ENCODE peak calls at places on chromosomes 13 and 19, in eight cellular contexts. E, T, G, Y, B, K, W and X are unnamed samples.

GRCh38 chr19:32748497-32748896 is 28.9 kb downstream of the TDRD12 start:
- DNase-seq in E (no peak), T (no peak), G (no peak), Y (peak), B (no peak), K (no peak), W (no peak), X (peak)

GRCh38 chr13:27482996-27483395 is 32.6 kb upstream of the MTIF3 start:
- DNase-seq in E (no peak), T (no peak), G (peak), Y (peak), B (no peak), K (no peak), W (peak), X (no peak)

GRCh38 chr19:5644051-5644450 is 21.2 kb downstream of the SAFB start:
- DNase-seq in E (no peak), T (no peak), G (no peak), Y (no peak), B (no peak), K (no peak), W (no peak), X (no peak)

GRCh38 chr19:38274734-38275133 is 10.4 kb downstream of the SPINT2 start:
- DNase-seq in E (no peak), T (no peak), G (peak), Y (no peak), B (no peak), K (no peak), W (peak), X (no peak)

GRCh38 chr13:102830646-102831045 is 15.2 kb upstream of the ERCC5 start:
- DNase-seq in E (no peak), T (peak), G (peak), Y (no peak), B (no peak), K (no peak), W (no peak), X (no peak)

GRCh38 chr13:64441740-64442139 is 2788.4 kb downstream of the PCDH9 start:
- DNase-seq in E (no peak), T (no peak), G (no peak), Y (no peak), B (no peak), K (no peak), W (no peak), X (no peak)

GRCh38 chr19:56765107-56765506 is 75.4 kb downstream of the PEG3 start:
- DNase-seq in E (no peak), T (peak), G (peak), Y (no peak), B (peak), K (no peak), W (peak), X (no peak)

GRCh38 chr13:60358453-60358852 is 38.6 kb upstream of the TDRD3 start:
- DNase-seq in E (no peak), T (no peak), G (no peak), Y (no peak), B (no peak), K (no peak), W (no peak), X (no peak)

GRCh38 chr13:45374917-45375316 is 33.9 kb upstream of the TPT1 start:
- DNase-seq in E (no peak), T (no peak), G (no peak), Y (no peak), B (no peak), K (no peak), W (no peak), X (no peak)

GRCh38 chr13:28392428-28392827 is 102.5 kb downstream of the FLT1 start:
- DNase-seq in E (no peak), T (no peak), G (no peak), Y (no peak), B (no peak), K (no peak), W (no peak), X (no peak)

GRCh38 chr19:6530385-6531162 is at the start of gene TNFSF9:
- DNase-seq in E (peak), T (peak), G (peak), Y (peak), B (peak), K (peak), W (peak), X (peak)

GRCh38 chr19:7705387-7706187 is 3.7 kb upstream of the FCER2 start:
- DNase-seq in E (no peak), T (peak), G (peak), Y (peak), B (no peak), K (no peak), W (peak), X (no peak)

GRCh38 chr13:109815651-109816050 is 29.3 kb upstream of the IRS2 start:
- DNase-seq in E (no peak), T (no peak), G (no peak), Y (no peak), B (no peak), K (no peak), W (no peak), X (no peak)

GRCh38 chr13:26678796-26679195 is 81.8 kb downstream of the GPR12 start:
- DNase-seq in E (no peak), T (no peak), G (no peak), Y (no peak), B (no peak), K (no peak), W (no peak), X (no peak)

GRCh38 chr13:26186995-26187394 is 35.1 kb downstream of the RNF6 start:
- DNase-seq in E (no peak), T (no peak), G (no peak), Y (no peak), B (no peak), K (no peak), W (no peak), X (no peak)

GRCh38 chr19:14971474-14971873 is 8.2 kb downstream of the SLC1A6 start:
- DNase-seq in E (no peak), T (no peak), G (no peak), Y (no peak), B (no peak), K (no peak), W (no peak), X (no peak)

GRCh38 chr19:46489445-46490272 is 6.0 kb downstream of the PNMA8B start:
- DNase-seq in E (no peak), T (peak), G (peak), Y (no peak), B (peak), K (no peak), W (no peak), X (no peak)

GRCh38 chr19:55206664-55207500 is 2.4 kb downstream of the PTPRH start:
- DNase-seq in E (peak), T (peak), G (peak), Y (no peak), B (peak), K (peak), W (peak), X (peak)

GRCh38 chr19:50724522-50725217 is 1.5 kb downstream of the CLEC11A start:
- DNase-seq in E (peak), T (peak), G (peak), Y (peak), B (peak), K (peak), W (peak), X (peak)
- TF ChIP-seq POLR2A in E (peak), T (no peak), G (peak), Y (no peak), B (peak), K (peak), W (no peak), X (peak)

GRCh38 chr13:55566779-55567178 is 1573.9 kb upstream of the PRR20A start:
- DNase-seq in E (no peak), T (no peak), G (no peak), Y (no peak), B (no peak), K (no peak), W (no peak), X (no peak)
- TF ChIP-seq POLR2A in E (no peak), T (no peak), G (no peak), Y (no peak), B (no peak), K (no peak), W (no peak), X (no peak)

DNA sequence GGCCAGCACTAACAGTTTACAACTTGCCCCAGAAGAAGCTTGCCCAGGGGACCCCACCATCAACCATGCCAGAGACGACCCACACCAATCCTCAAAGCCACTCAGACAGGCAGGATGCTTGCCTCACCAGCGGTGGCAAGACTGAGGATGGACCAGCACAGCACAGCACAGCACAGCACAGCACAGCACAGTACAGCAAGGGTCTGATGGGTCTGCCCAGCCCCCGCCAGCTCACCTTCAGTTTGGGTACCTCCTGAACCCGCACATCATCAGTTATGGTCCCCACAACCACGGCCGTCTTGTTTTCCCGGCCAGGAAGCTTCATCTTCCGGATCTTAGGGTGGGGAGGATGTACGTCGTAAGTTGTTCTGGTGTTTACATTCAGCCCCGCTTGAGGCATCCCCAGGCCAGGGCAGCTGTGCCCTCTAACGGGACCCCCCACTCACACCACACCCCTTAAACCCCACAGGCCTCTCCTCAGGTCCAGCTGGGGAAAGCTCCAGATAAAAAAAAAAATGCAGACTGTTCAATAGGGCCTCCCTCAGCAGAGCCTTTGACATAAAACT is 1.7 kb upstream of the FAM83E start:
- DNase-seq in E (no peak), T (no peak), G (no peak), Y (no peak), B (peak), K (no peak), W (no peak), X (no peak)
- TF ChIP-seq POLR2A in E (no peak), T (no peak), G (no peak), Y (no peak), B (no peak), K (no peak), W (no peak), X (no peak)

DNA sequence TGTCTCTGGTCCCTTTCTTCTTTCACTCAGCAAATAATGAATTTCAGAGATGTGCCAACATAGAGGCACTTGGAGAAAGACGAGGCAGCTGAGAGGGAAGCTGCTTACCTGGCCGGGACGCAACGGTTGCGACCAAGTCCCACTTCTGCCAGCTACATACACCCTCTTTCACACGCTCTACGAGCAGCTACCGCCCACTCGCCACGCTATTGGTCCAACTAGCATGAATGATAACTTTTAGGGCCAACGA is 773 bp upstream of the CNOT3 start:
- DNase-seq in E (no peak), T (no peak), G (no peak), Y (peak), B (no peak), K (no peak), W (no peak), X (no peak)
- TF ChIP-seq POLR2A in E (peak), T (no peak), G (peak), Y (peak), B (no peak), K (peak), W (no peak), X (no peak)

GRCh38 chr13:33676045-33676699 is 141.8 kb upstream of the RFC3 start:
- DNase-seq in E (no peak), T (peak), G (peak), Y (no peak), B (no peak), K (no peak), W (no peak), X (no peak)
- TF ChIP-seq POLR2A in E (no peak), T (no peak), G (no peak), Y (no peak), B (no peak), K (no peak), W (no peak), X (no peak)

GRCh38 chr13:20410726-20411125 is 114.9 kb downstream of the CRYL1 start:
- DNase-seq in E (no peak), T (no peak), G (no peak), Y (no peak), B (no peak), K (no peak), W (no peak), X (no peak)
- TF ChIP-seq POLR2A in E (no peak), T (no peak), G (no peak), Y (no peak), B (no peak), K (no peak), W (no peak), X (no peak)

GRCh38 chr19:2927032-2927430 is 17.7 kb downstream of the ZNF77 start:
- DNase-seq in E (no peak), T (no peak), G (no peak), Y (no peak), B (no peak), K (no peak), W (no peak), X (no peak)
- TF ChIP-seq POLR2A in E (no peak), T (no peak), G (no peak), Y (no peak), B (no peak), K (no peak), W (no peak), X (no peak)

GRCh38 chr13:41859555-41859954 is 101.4 kb downstream of the VWA8 start:
- DNase-seq in E (no peak), T (no peak), G (no peak), Y (no peak), B (no peak), K (no peak), W (no peak), X (no peak)
- TF ChIP-seq POLR2A in E (no peak), T (no peak), G (no peak), Y (no peak), B (no peak), K (no peak), W (no peak), X (no peak)

GRCh38 chr13:113209880-113210421 is 538 bp downstream of the CUL4A start:
- DNase-seq in E (peak), T (peak), G (peak), Y (peak), B (peak), K (peak), W (peak), X (peak)
- TF ChIP-seq POLR2A in E (no peak), T (no peak), G (peak), Y (no peak), B (no peak), K (no peak), W (no peak), X (peak)